ENCODE peak calls at places on chromosomes 5 and 9, in five cellular contexts. N is heart right ventricle, G is keratinocyte, Y is choroid plexus epithelial cell, U is HFF-Myc. V is an unnamed sample.
A peak's percentile ranks its signal among the peaks of the same experiment; 100 is the strongest.

GRCh38 chr5:129447968-129448367 is 12.1 kb upstream of the ADAMTS19 start:
- DNase-seq in N (no peak), G (no peak), Y (no peak), U (no peak), V (no peak)

GRCh38 chr5:1730487-1730847 is 69.2 kb downstream of the MRPL36 start:
- DNase-seq in N (no peak), G (no peak), Y (no peak), U (no peak), V (no peak)

GRCh38 chr5:11251242-11251641 is 490.2 kb upstream of the DAP start:
- DNase-seq in N (no peak), G (peak; percentile 25), Y (peak; percentile 7), U (no peak), V (no peak)

GRCh38 chr5:66889524-66889923 is 293.3 kb downstream of the MAST4 start:
- DNase-seq in N (no peak), G (no peak), Y (no peak), U (no peak), V (no peak)

GRCh38 chr5:168851902-168852321 is 272.7 kb upstream of the PANK3 start:
- DNase-seq in N (no peak), G (no peak), Y (peak; percentile 37), U (peak; percentile 25), V (peak; percentile 68)

GRCh38 chr9:130197888-130198287 is 25.7 kb downstream of the NCS1 start:
- DNase-seq in N (no peak), G (no peak), Y (no peak), U (no peak), V (no peak)

GRCh38 chr5:172361566-172362238 is 78.1 kb upstream of the UBTD2 start:
- DNase-seq in N (no peak), G (peak; percentile 94), Y (peak; percentile 95), U (peak; percentile 81), V (peak; percentile 98)

GRCh38 chr9:10612649-10613398 is at the start of gene PTPRD:
- DNase-seq in N (peak; percentile 8), G (no peak), Y (peak; percentile 46), U (no peak), V (peak; percentile 22)

GRCh38 chr5:77180167-77181081 is 30.1 kb upstream of the PDE8B start:
- DNase-seq in N (peak; percentile 26), G (no peak), Y (peak; percentile 36), U (no peak), V (no peak)

GRCh38 chr9:118455781-118456180 is 751.6 kb downstream of the TLR4 start:
- DNase-seq in N (no peak), G (no peak), Y (no peak), U (no peak), V (no peak)

GRCh38 chr9:127767909-127768331 is 10.5 kb downstream of the SH2D3C start:
- DNase-seq in N (peak; percentile 53), G (no peak), Y (no peak), U (no peak), V (peak; percentile 41)

GRCh38 chr9:134002796-134003195 is 10.7 kb upstream of the VAV2 start:
- DNase-seq in N (no peak), G (no peak), Y (no peak), U (no peak), V (no peak)

GRCh38 chr9:133996531-133997520 is 4.7 kb upstream of the VAV2 start:
- DNase-seq in N (no peak), G (no peak), Y (no peak), U (no peak), V (no peak)

GRCh38 chr9:133997584-133997983 is 5.5 kb upstream of the VAV2 start:
- DNase-seq in N (no peak), G (no peak), Y (no peak), U (no peak), V (no peak)

GRCh38 chr9:133998915-133999580 is 6.9 kb upstream of the VAV2 start:
- DNase-seq in N (no peak), G (no peak), Y (peak; percentile 49), U (no peak), V (peak; percentile 34)

GRCh38 chr9:133999866-134000265 is 7.7 kb upstream of the VAV2 start:
- DNase-seq in N (no peak), G (no peak), Y (peak; percentile 22), U (no peak), V (no peak)
- TF ChIP-seq CTCF in N (no peak), G (no peak), Y (no peak), U (no peak), V (no peak)

GRCh38 chr9:101460965-101461364 is 25.4 kb upstream of the ALDOB start:
- DNase-seq in N (no peak), G (no peak), Y (peak; percentile 47), U (no peak), V (no peak)

GRCh38 chr9:101465330-101465915 is 29.8 kb upstream of the ALDOB start:
- DNase-seq in N (no peak), G (no peak), Y (peak; percentile 82), U (peak; percentile 88), V (peak; percentile 67)

GRCh38 chr9:101463397-101463796 is 27.8 kb upstream of the ALDOB start:
- DNase-seq in N (no peak), G (no peak), Y (peak; percentile 59), U (no peak), V (peak; percentile 42)

GRCh38 chr9:101458955-101459631 is 23.5 kb upstream of the ALDOB start:
- DNase-seq in N (no peak), G (no peak), Y (peak; percentile 93), U (peak; percentile 84), V (peak; percentile 83)

DNA sequence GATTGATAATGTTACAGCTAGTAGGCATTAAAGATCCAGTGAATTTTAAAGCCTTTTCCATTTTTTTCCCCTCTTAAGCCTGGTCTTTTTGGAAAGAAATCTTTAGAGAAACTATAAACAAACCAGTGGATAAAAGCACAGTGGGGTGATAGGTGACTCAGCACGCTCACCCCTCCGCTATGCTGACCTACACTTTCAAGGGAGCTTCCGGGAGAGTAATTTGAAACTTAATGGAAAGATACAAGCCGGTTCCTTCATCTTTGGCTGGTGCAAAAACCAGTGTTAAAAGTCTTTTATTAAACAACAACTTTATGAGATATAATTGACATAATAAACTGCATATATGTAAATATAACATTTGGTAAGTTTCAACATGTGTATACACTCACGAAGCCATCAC is 27.0 kb upstream of the ALDOB start:
- DNase-seq in N (no peak), G (no peak), Y (peak; percentile 89), U (no peak), V (peak; percentile 47)
- H3K4me3 ChIP-seq in N (no peak overlapping the region), G (no peak overlapping the region), Y (no peak overlapping the region), U (no peak overlapping the region), V (no peak overlapping the region)

GRCh38 chr9:35733109-35733541 is 659 bp downstream of the CREB3 start:
- DNase-seq in N (no peak), G (peak; percentile 45), Y (peak; percentile 85), U (no peak), V (peak; percentile 61)
- TF ChIP-seq CTCF in N (no peak), G (peak; percentile 56), Y (no peak), U (no peak), V (no peak)

GRCh38 chr9:101737165-101737704 is 1.2 kb downstream of the GRIN3A start:
- DNase-seq in N (no peak), G (no peak), Y (no peak), U (no peak), V (no peak)

GRCh38 chr9:101739311-101739710 is 864 bp upstream of the GRIN3A start:
- DNase-seq in N (no peak), G (no peak), Y (no peak), U (no peak), V (no peak)

GRCh38 chr9:101737705-101738565 is 512 bp downstream of the GRIN3A start:
- DNase-seq in N (peak; percentile 15), G (no peak), Y (no peak), U (no peak), V (no peak)

GRCh38 chr9:101736723-101737122 is 1.7 kb downstream of the GRIN3A start:
- DNase-seq in N (peak; percentile 19), G (no peak), Y (peak; percentile 13), U (no peak), V (no peak)

DNA sequence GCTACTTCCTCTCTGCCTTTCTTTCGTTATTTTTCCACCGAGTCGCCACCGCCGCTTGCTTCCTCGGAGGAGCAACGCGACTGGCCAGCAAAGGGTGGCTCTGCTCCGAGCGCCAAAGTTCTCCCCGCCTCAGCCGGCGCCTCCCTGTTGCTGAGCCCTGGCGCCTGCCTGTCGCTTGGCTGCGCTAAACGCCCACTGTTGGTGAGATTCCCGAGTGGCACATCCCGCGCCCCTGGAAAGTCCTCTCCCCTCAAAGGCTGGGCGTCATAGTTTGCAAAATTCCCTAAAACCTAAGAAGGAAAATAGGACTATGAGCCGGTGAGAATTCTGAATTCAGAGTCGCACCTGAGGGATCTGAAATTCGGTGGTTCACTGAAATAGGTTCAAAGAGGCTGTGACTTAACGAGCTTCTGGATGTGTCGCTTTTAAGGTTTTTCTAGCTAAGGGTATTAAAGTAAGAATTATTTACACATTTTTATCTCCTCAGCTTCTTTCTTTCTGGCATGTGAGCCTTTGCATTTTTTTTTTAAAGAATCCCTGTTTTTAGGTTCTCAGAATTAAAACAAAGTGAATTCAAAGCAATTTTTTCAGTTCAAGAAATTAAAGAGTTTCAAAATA is at the start of gene GRIN3A:
- DNase-seq in N (peak; percentile 42), G (no peak), Y (no peak), U (no peak), V (no peak)
- H3K4me3 ChIP-seq in N (peak within 1 kb of the TSS; percentile 39), G (no peak within 1 kb of the TSS), Y (no peak within 1 kb of the TSS), U (no peak within 1 kb of the TSS), V (no peak within 1 kb of the TSS)